ENCODE peak calls at places on chromosome 17, in four cellular contexts. R, K, M and O are unnamed samples.

GRCh38 chr17:63697341-63698286 is 2.3 kb downstream of the LIMD2 start:
- DNase-seq in R (no peak), K (peak), M (peak), O (no peak)

GRCh38 chr17:3817851-3818605 is 17.0 kb upstream of the ITGAE start:
- DNase-seq in R (no peak), M (no peak), K (no peak), O (no peak)

GRCh38 chr17:51044964-51045363 is 75.7 kb downstream of the SPAG9 start:
- DNase-seq in K (no peak), M (no peak), R (no peak), O (no peak)

GRCh38 chr17:77233635-77234334 is 93.0 kb downstream of the SEC14L1 start:
- DNase-seq in R (no peak), K (peak), M (no peak), O (peak)

GRCh38 chr17:2410951-2411350 is 10.1 kb upstream of the MNT start:
- DNase-seq in K (no peak), M (no peak), R (no peak), O (no peak)

GRCh38 chr17:40090234-40091111 is 9.9 kb downstream of the NR1D1 start:
- DNase-seq in R (no peak), K (no peak), M (no peak), O (no peak)

GRCh38 chr17:281365-281999 is 71.1 kb downstream of the RPH3AL start:
- DNase-seq in R (no peak), M (no peak), K (no peak), O (no peak)

GRCh38 chr17:75270218-75270965 is 639 bp downstream of the MIF4GD start:
- DNase-seq in M (peak), K (peak), R (no peak), O (peak)

GRCh38 chr17:7833795-7834553 is at the start of gene KDM6B:
- DNase-seq in K (peak), M (peak), R (no peak), O (peak)

GRCh38 chr17:1746975-1747543 is 4.4 kb downstream of the SERPINF2 start:
- DNase-seq in M (peak), R (no peak), K (no peak), O (no peak)

GRCh38 chr17:11928436-11928835 is 68.8 kb downstream of the ZNF18 start:
- DNase-seq in R (no peak), M (no peak), K (peak), O (no peak)

GRCh38 chr17:79612468-79613194 is 1.8 kb upstream of the RBFOX3 start:
- DNase-seq in K (peak), R (peak), M (peak), O (peak)

GRCh38 chr17:79203016-79203415 is 128.4 kb downstream of the ENGASE start:
- DNase-seq in M (no peak), R (no peak), K (no peak), O (no peak)

GRCh38 chr17:64128787-64129514 is 993 bp downstream of the ERN1 start:
- DNase-seq in M (peak), R (no peak), K (peak), O (no peak)

GRCh38 chr17:75896360-75897075 is at the start of gene TRIM65:
- DNase-seq in K (peak), M (peak), R (no peak), O (peak)

GRCh38 chr17:67605259-67605912 is 112.3 kb upstream of the NOL11 start:
- DNase-seq in K (no peak), R (no peak), M (no peak), O (no peak)

GRCh38 chr17:7704601-7705268 is at the start of gene EFNB3:
- DNase-seq in K (peak), M (peak), R (no peak), O (no peak)

GRCh38 chr17:50076591-50077235 is 18.4 kb upstream of the PDK2 start:
- DNase-seq in R (no peak), K (peak), M (peak), O (no peak)

GRCh38 chr17:14308965-14309879 is 8.3 kb downstream of the HS3ST3B1 start:
- DNase-seq in R (peak), K (peak), M (peak), O (peak)

GRCh38 chr17:82966415-82966814 is 113.0 kb upstream of the METRNL start:
- DNase-seq in K (no peak), M (peak), R (no peak), O (no peak)

GRCh38 chr17:1904273-1905052 is 74.7 kb downstream of the RPA1 start:
- DNase-seq in M (no peak), R (no peak), K (no peak), O (no peak)

GRCh38 chr17:2794116-2794803 is 2.0 kb upstream of the RAP1GAP2 start:
- DNase-seq in R (no peak), K (no peak), M (no peak), O (no peak)

GRCh38 chr17:1222321-1222720 is 42.5 kb upstream of the ABR start:
- DNase-seq in R (no peak), K (no peak), M (no peak), O (no peak)

GRCh38 chr17:7226721-7227710 is 7.3 kb downstream of the ACADVL start:
- DNase-seq in K (no peak), M (no peak), R (no peak), O (no peak)

GRCh38 chr17:78013683-78014467 is 55.4 kb downstream of the TNRC6C start:
- DNase-seq in R (no peak), M (peak), K (peak), O (peak)

GRCh38 chr17:4256952-4257351 is 6.8 kb downstream of the ANKFY1 start:
- DNase-seq in R (no peak), M (no peak), K (no peak), O (no peak)

GRCh38 chr17:81075307-81075706 is 40.4 kb downstream of the BAIAP2 start:
- DNase-seq in K (no peak), R (no peak), M (no peak), O (no peak)

GRCh38 chr17:80866050-80866793 is 125.4 kb upstream of the CHMP6 start:
- DNase-seq in M (peak), R (no peak), K (peak), O (peak)

GRCh38 chr17:39563476-39563875 is 44.2 kb downstream of the NEUROD2 start:
- DNase-seq in R (no peak), M (peak), K (peak), O (no peak)

GRCh38 chr17:79835953-79836951 is 3.0 kb downstream of the CBX4 start:
- DNase-seq in M (peak), R (peak), K (peak), O (peak)

GRCh38 chr17:9406046-9406631 is 169.5 kb downstream of the STX8 start:
- DNase-seq in M (no peak), K (no peak), R (no peak), O (peak)

GRCh38 chr17:78409191-78409621 is 30.8 kb downstream of the PGS1 start:
- DNase-seq in R (no peak), K (no peak), M (no peak), O (no peak)

GRCh38 chr17:59769891-59770290 is 62.4 kb downstream of the VMP1 start:
- DNase-seq in M (no peak), R (no peak), K (no peak), O (no peak)

GRCh38 chr17:77419547-77420475 is 279.0 kb downstream of the SEC14L1 start:
- DNase-seq in R (no peak), M (peak), K (peak), O (peak)

GRCh38 chr17:81517009-81517338 is 4.4 kb upstream of the ACTG1 start:
- DNase-seq in K (no peak), R (no peak), M (no peak), O (no peak)

GRCh38 chr17:8757189-8757588 is 1.2 kb downstream of the SPDYE4 start:
- DNase-seq in K (no peak), R (no peak), M (no peak), O (no peak)

GRCh38 chr17:58200024-58200633 is 7.6 kb downstream of the EPX start:
- DNase-seq in M (peak), R (peak), K (peak), O (peak)

GRCh38 chr17:29103341-29103740 is 60.4 kb downstream of the PIPOX start:
- DNase-seq in K (no peak), M (no peak), R (no peak), O (no peak)

GRCh38 chr17:29099527-29099926 is 56.6 kb downstream of the PIPOX start:
- DNase-seq in R (no peak), M (no peak), K (peak), O (no peak)

GRCh38 chr17:29102741-29103181 is 59.8 kb downstream of the PIPOX start:
- DNase-seq in M (no peak), K (no peak), R (no peak), O (no peak)

GRCh38 chr17:29102046-29102445 is 59.1 kb downstream of the PIPOX start:
- DNase-seq in M (no peak), R (no peak), K (no peak), O (no peak)

DNA sequence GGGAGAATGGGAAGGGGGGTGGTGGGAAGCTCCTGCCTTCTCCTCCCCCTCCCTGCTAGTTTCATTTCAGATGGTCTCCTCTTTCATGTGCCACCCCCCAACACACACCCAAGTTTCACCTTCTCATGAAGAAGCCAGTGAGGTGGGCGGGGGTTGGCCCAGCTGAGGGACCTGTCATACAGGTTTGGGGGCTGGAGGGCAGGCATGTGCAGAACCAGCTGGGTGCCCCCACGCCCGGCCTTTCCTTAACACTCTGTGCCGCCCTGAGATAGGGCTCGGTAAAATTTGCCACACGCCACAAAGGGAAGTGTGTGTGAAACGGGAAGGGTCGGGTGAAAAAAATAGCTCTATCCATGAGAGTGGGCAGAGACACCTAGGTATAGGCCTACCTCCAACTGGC is 57.4 kb downstream of the PIPOX start:
- DNase-seq in R (no peak), K (no peak), M (no peak), O (no peak)
- H3K56ac ChIP-seq in R (no peak), K (no peak), M (no peak), O (no peak)

DNA sequence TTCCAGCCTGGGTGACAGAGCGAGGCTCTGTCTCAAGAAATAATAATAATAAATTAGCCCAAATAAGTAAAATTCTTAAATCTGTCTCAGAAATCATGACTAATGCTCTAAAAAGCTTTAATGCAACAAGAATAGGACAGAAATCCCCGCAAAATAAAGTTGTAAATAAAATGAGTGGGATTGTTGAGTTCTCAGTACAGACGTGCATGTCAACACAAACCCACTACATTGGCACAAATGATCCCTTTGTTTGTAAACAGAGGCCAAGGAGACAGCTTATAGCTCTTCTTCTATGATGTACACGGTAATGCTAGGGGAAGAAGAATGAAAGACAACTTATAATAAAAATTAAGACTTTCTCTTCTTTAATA is 6.0 kb downstream of the STAT5B start:
- DNase-seq in K (no peak), R (no peak), M (no peak), O (no peak)
- H3K56ac ChIP-seq in K (no peak), R (no peak), M (no peak), O (no peak)

DNA sequence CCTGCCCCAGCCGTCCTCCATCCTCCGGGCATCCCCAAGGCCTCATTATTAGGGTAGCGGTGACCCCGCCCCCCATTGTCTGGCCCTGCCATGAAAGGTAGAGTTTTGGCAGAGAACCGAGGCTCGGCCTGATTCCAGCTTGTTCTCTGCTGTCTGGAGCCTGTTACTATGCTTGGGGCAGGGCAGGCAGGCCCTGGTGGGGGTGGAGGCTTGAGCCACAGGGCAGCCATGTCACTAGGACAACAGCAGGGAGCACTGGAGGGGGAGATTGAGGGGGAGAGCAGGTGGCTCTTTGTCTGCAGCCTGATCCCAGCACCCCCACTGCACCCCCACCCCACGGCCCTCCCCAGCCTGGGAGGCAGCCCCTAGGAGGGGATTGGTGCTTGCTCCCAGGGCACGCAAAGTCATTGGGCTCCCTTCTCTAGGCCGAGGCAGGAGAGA is 15.4 kb downstream of the RHBDL3 start:
- DNase-seq in M (no peak), K (no peak), R (no peak), O (no peak)
- H3K56ac ChIP-seq in M (no peak), K (peak), R (no peak), O (no peak)

DNA sequence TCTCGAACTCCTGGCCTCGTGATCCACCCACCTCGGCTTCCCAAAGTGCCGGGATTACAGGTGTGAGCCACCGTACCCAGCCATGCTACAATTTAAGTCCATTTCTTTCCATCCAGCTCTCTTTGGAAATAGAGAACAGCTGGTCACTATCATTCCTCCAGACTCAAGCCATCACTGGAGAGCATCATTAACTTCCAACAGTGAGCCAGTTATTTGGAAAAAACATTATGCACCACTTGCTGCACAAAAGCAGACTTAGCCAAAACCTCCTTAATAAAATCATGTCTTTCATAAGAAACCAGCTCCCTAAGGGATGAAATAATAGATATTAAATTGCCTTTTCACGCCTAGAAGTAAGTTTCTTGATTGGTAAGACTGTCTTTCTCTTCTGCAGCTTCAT is 18.0 kb downstream of the SLC39A11 start:
- DNase-seq in M (no peak), R (no peak), K (no peak), O (no peak)
- H3K56ac ChIP-seq in M (no peak), R (no peak), K (no peak), O (no peak)

DNA sequence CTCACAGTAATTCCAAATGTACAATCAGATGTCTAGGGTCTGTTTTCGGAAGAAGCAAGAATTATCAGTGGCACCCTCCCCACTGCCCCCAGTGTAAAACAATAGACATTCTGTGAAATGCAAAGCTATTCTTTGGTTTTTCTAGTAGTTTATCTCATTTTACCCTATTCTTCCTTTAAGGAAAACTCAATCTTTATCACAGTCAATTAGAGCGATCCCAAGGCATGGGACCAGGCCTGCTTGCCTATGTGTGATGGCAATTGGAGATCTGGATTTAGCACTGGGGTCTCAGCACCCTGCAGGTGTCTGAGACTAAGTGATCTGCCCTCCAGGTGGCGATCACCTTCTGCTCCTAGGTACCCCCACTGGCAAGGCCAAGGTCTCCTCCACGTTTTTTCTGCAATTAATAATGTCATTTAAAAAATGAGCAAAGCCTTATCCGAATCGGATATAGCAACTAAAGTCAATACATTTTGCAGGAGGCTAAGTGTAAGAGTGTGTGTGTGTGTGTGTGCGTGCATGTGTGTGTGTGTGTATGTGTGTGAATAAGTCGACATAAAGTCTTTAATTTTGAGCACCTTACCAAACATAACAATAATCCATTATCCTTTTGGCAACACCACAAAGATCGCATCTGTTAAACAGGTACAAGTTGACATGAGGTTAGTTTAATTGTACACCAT is 59.7 kb downstream of the HLF start:
- DNase-seq in K (peak), R (no peak), M (no peak), O (no peak)
- H3K56ac ChIP-seq in K (no peak), R (no peak), M (no peak), O (no peak)